ENCODE peak calls at places on chromosomes 2 and 18, in ten cellular contexts. Y, A, E, C, Z, I, S, G, R and Q are unnamed samples.

GRCh38 chr2:136118819-136119716 is 1.1 kb upstream of the CXCR4 start:
- DNase-seq in C (peak), R (peak), S (no peak), G (no peak), Z (peak), I (no peak), E (no peak), A (peak), Y (peak), Q (peak)

GRCh38 chr2:234081970-234082822 is 31.7 kb downstream of the SPP2 start:
- DNase-seq in Y (peak), E (no peak), I (no peak), Z (no peak), S (peak), A (no peak), G (no peak), C (peak), R (no peak), Q (no peak)

GRCh38 chr2:148814143-148814852 is 60.7 kb upstream of the KIF5C start:
- DNase-seq in C (peak), Y (peak), A (no peak), R (no peak), Z (peak), G (no peak), E (peak), S (no peak), I (peak), Q (no peak)

GRCh38 chr2:218465987-218466633 is 47.2 kb downstream of the VIL1 start:
- DNase-seq in Z (no peak), I (peak), R (no peak), Y (peak), G (no peak), E (no peak), C (no peak), A (no peak), S (no peak), Q (no peak)

GRCh38 chr18:79625195-79625923 is 54.2 kb upstream of the CTDP1 start:
- DNase-seq in Z (no peak), E (no peak), C (no peak), I (no peak), G (no peak), A (no peak), R (peak), Y (peak), S (no peak), Q (no peak)

GRCh38 chr2:205650450-205650849 is 31.9 kb upstream of the NRP2 start:
- DNase-seq in I (peak), Y (no peak), A (no peak), Z (no peak), C (no peak), E (peak), R (no peak), S (no peak), G (peak), Q (no peak)

GRCh38 chr2:74440378-74441110 is 1.2 kb downstream of the RTKN start:
- DNase-seq in G (no peak), Z (peak), S (peak), A (peak), Y (peak), I (peak), E (peak), C (peak), R (peak), Q (peak)

GRCh38 chr18:40235881-40236280 is 1719.2 kb upstream of the PIK3C3 start:
- DNase-seq in E (no peak), Z (no peak), S (no peak), R (no peak), C (no peak), G (no peak), A (no peak), I (no peak), Y (no peak), Q (no peak)

GRCh38 chr2:64657416-64657815 is 3.7 kb upstream of the SERTAD2 start:
- DNase-seq in G (no peak), S (no peak), E (no peak), I (no peak), C (no peak), R (no peak), Z (no peak), Y (no peak), A (no peak), Q (no peak)

GRCh38 chr2:241702155-241702404 is 241 bp downstream of the ING5 start:
- DNase-seq in G (no peak), C (no peak), A (peak), E (no peak), I (no peak), Y (no peak), Z (no peak), S (no peak), R (no peak), Q (no peak)

GRCh38 chr2:69081757-69082156 is 68.8 kb downstream of the ANTXR1 start:
- DNase-seq in C (no peak), S (no peak), E (no peak), R (no peak), A (no peak), Y (no peak), Z (no peak), G (no peak), I (no peak), Q (no peak)

GRCh38 chr2:120471166-120471565 is 125.2 kb downstream of the INHBB start:
- DNase-seq in S (no peak), Y (no peak), I (peak), A (no peak), R (peak), G (no peak), E (no peak), C (no peak), Z (no peak), Q (no peak)

GRCh38 chr2:179250084-179250483 is 14.5 kb downstream of the SESTD1 start:
- DNase-seq in A (no peak), Z (no peak), C (no peak), S (no peak), E (no peak), I (peak), Y (no peak), R (no peak), G (no peak), Q (no peak)

GRCh38 chr2:179251865-179252264 is 12.8 kb downstream of the SESTD1 start:
- DNase-seq in E (no peak), Y (no peak), R (no peak), S (no peak), I (peak), G (no peak), C (no peak), A (no peak), Z (no peak), Q (no peak)

GRCh38 chr2:179250848-179251504 is 13.7 kb downstream of the SESTD1 start:
- DNase-seq in A (no peak), G (no peak), Y (no peak), S (no peak), R (no peak), E (no peak), I (no peak), C (no peak), Z (no peak), Q (no peak)

GRCh38 chr2:179253226-179253625 is 11.4 kb downstream of the SESTD1 start:
- DNase-seq in Z (no peak), E (no peak), C (no peak), G (no peak), S (no peak), A (no peak), R (no peak), Y (no peak), I (no peak), Q (no peak)

DNA sequence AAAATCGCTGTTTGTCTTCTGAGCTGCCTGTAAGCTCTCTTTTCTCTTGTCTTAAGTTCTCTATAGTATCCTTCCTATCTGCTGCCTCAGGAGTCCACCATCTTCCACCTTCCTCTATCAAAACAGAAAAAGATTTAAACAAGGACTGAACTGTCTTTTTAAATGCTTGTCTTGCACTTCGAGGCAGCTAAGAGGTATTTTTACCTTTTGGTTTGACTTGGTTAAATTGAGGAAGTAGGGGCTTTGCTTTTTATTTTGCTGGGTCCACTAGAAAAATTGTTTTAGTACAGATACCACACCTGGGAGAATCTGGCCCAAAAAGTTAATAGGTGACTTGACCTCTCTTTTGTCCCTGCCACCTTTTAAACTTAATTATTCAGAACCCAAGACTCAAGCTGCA is 12.2 kb downstream of the SESTD1 start:
- DNase-seq in Z (no peak), G (no peak), C (no peak), R (no peak), Y (no peak), I (no peak), S (no peak), A (no peak), E (no peak), Q (no peak)
- H3K27ac ChIP-seq in Z (no peak), G (no peak), C (no peak), R (peak), Y (no peak), I (no peak), S (no peak), A (no peak), E (no peak), Q (no peak)

DNA sequence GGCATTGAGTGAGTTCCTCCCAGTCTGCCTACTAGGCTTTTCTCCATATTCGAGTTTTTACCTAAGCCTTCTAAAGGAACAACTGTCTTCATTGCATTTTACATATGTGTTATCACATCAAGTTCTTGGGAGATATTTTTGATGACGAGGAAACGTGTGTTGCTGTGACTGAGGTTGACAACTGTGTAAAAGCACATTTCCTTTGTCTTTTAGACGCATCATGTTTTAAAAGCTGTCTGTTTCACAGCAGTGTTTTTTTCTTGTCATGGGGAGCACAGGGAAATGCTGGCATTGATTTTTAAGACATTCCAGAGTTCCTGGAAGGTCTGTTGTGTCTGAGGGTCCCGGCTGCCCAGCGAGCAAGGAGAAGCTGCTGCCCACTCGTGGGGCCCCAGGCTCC is 381.8 kb downstream of the DCDC2C start:
- DNase-seq in I (no peak), C (no peak), E (no peak), Y (no peak), S (no peak), G (no peak), R (no peak), Z (no peak), A (no peak), Q (no peak)
- H3K27ac ChIP-seq in I (no peak), C (no peak), E (no peak), Y (no peak), S (no peak), G (no peak), R (no peak), Z (no peak), A (no peak), Q (no peak)

GRCh38 chr2:42947809-42948595 is 155.6 kb upstream of the HAAO start:
- DNase-seq in Z (no peak), E (no peak), R (no peak), A (no peak), G (no peak), Y (no peak), S (no peak), I (peak), C (no peak), Q (no peak)

GRCh38 chr2:42949125-42949524 is 156.7 kb upstream of the HAAO start:
- DNase-seq in S (no peak), R (peak), Z (no peak), I (no peak), A (no peak), G (no peak), E (no peak), C (no peak), Y (no peak), Q (no peak)

GRCh38 chr2:42954227-42954962 is 162.0 kb upstream of the HAAO start:
- DNase-seq in I (no peak), E (no peak), Z (no peak), A (no peak), S (no peak), C (no peak), Y (no peak), R (no peak), G (no peak), Q (no peak)

GRCh38 chr2:42953216-42953615 is 160.8 kb upstream of the HAAO start:
- DNase-seq in Y (peak), A (no peak), R (no peak), E (no peak), I (no peak), S (no peak), G (no peak), C (no peak), Z (no peak), Q (no peak)

GRCh38 chr2:42951263-42951938 is 159.0 kb upstream of the HAAO start:
- DNase-seq in G (no peak), Y (no peak), C (no peak), Z (peak), I (peak), E (no peak), S (no peak), A (no peak), R (no peak), Q (no peak)
- H3K27ac ChIP-seq in G (no peak), Y (peak), C (no peak), Z (peak), I (peak), E (no peak), S (no peak), A (no peak), R (peak), Q (peak)

GRCh38 chr18:7116832-7117389 is 686 bp downstream of the LAMA1 start:
- DNase-seq in A (no peak), Y (no peak), G (no peak), S (no peak), R (no peak), I (peak), C (no peak), E (no peak), Z (no peak), Q (peak)
- H3K27ac ChIP-seq in A (no peak), Y (no peak), G (no peak), S (no peak), R (no peak), I (no peak), C (no peak), E (no peak), Z (no peak), Q (no peak)